ENCODE peak calls at places on chromosomes 12 and 14, in nine cellular contexts. One of them, this sample, is unnamed.

GRCh38 chr12:53320352-53321195 is 836 bp downstream of the AAAS start:
- DNase-seq in A549: no peak
- DNase-seq in H9: no peak
- DNase-seq in testis: no peak
- DNase-seq in gastrocnemius medialis: no peak
- DNase-seq in PC-3: no peak
- DNase-seq in Panc1: no peak
- DNase-seq in tibial nerve: no peak
- DNase-seq in HCT116: no peak
- DNase-seq in this sample: no peak

GRCh38 chr14:99412122-99413061 is 68.3 kb downstream of the SETD3 start:
- DNase-seq in HCT116: no peak
- DNase-seq in testis: no peak
- DNase-seq in PC-3: no peak
- DNase-seq in gastrocnemius medialis: no peak
- DNase-seq in A549: no peak
- DNase-seq in Panc1: no peak
- DNase-seq in tibial nerve: no peak
- DNase-seq in H9: peak; percentile 83
- DNase-seq in this sample: no peak

GRCh38 chr12:126191037-126191891 is 1126.0 kb downstream of the AACS start:
- DNase-seq in HCT116: no peak
- DNase-seq in gastrocnemius medialis: no peak
- DNase-seq in H9: peak; percentile 79
- DNase-seq in Panc1: no peak
- DNase-seq in A549: no peak
- DNase-seq in tibial nerve: no peak
- DNase-seq in PC-3: no peak
- DNase-seq in testis: no peak
- DNase-seq in this sample: no peak

GRCh38 chr12:51694146-51694545 is 103.1 kb downstream of the SCN8A start:
- DNase-seq in A549: no peak
- DNase-seq in Panc1: no peak
- DNase-seq in H9: no peak
- DNase-seq in tibial nerve: no peak
- DNase-seq in PC-3: no peak
- DNase-seq in HCT116: no peak
- DNase-seq in gastrocnemius medialis: no peak
- DNase-seq in testis: no peak
- DNase-seq in this sample: peak; percentile 16

GRCh38 chr14:38254565-38255407 is 1.1 kb downstream of the CLEC14A start:
- DNase-seq in HCT116: no peak
- DNase-seq in A549: no peak
- DNase-seq in tibial nerve: no peak
- DNase-seq in testis: no peak
- DNase-seq in gastrocnemius medialis: no peak
- DNase-seq in PC-3: no peak
- DNase-seq in H9: no peak
- DNase-seq in Panc1: no peak
- DNase-seq in this sample: no peak

GRCh38 chr12:117430246-117430645 is 68.8 kb upstream of the NOS1 start:
- DNase-seq in HCT116: no peak
- DNase-seq in tibial nerve: no peak
- DNase-seq in H9: no peak
- DNase-seq in testis: no peak
- DNase-seq in PC-3: no peak
- DNase-seq in gastrocnemius medialis: no peak
- DNase-seq in A549: no peak
- DNase-seq in Panc1: no peak
- DNase-seq in this sample: no peak

GRCh38 chr14:101466456-101467180 is 94.7 kb upstream of the DIO3 start:
- DNase-seq in testis: no peak
- DNase-seq in HCT116: no peak
- DNase-seq in H9: peak; percentile 10
- DNase-seq in A549: no peak
- DNase-seq in PC-3: no peak
- DNase-seq in Panc1: no peak
- DNase-seq in tibial nerve: no peak
- DNase-seq in gastrocnemius medialis: no peak
- DNase-seq in this sample: no peak

GRCh38 chr12:23729354-23729753 is 220.1 kb downstream of the SOX5 start:
- DNase-seq in tibial nerve: no peak
- DNase-seq in A549: no peak
- DNase-seq in H9: no peak
- DNase-seq in gastrocnemius medialis: no peak
- DNase-seq in testis: no peak
- DNase-seq in PC-3: no peak
- DNase-seq in Panc1: no peak
- DNase-seq in HCT116: no peak
- DNase-seq in this sample: no peak

GRCh38 chr14:88986146-88986841 is 161.8 kb downstream of the TTC8 start:
- DNase-seq in PC-3: peak; percentile 74
- DNase-seq in tibial nerve: no peak
- DNase-seq in A549: no peak
- DNase-seq in H9: no peak
- DNase-seq in gastrocnemius medialis: no peak
- DNase-seq in Panc1: no peak
- DNase-seq in HCT116: peak; percentile 31
- DNase-seq in testis: no peak
- DNase-seq in this sample: no peak

GRCh38 chr12:109741286-109741969 is 27.8 kb downstream of the FAM222A start:
- DNase-seq in A549: no peak
- DNase-seq in Panc1: no peak
- DNase-seq in H9: peak; percentile 23
- DNase-seq in PC-3: no peak
- DNase-seq in gastrocnemius medialis: peak; percentile 4
- DNase-seq in HCT116: no peak
- DNase-seq in testis: no peak
- DNase-seq in tibial nerve: peak; percentile 3
- DNase-seq in this sample: no peak

GRCh38 chr14:35144029-35144428 is 21.7 kb downstream of the PRORP start:
- DNase-seq in tibial nerve: no peak
- DNase-seq in PC-3: no peak
- DNase-seq in testis: no peak
- DNase-seq in A549: no peak
- DNase-seq in HCT116: no peak
- DNase-seq in gastrocnemius medialis: no peak
- DNase-seq in H9: no peak
- DNase-seq in Panc1: no peak
- DNase-seq in this sample: no peak

GRCh38 chr14:67580336-67581230 is 19.5 kb downstream of the PIGH start:
- DNase-seq in Panc1: no peak
- DNase-seq in testis: no peak
- DNase-seq in H9: no peak
- DNase-seq in gastrocnemius medialis: no peak
- DNase-seq in A549: no peak
- DNase-seq in tibial nerve: no peak
- DNase-seq in PC-3: no peak
- DNase-seq in HCT116: no peak
- DNase-seq in this sample: peak; percentile 83

GRCh38 chr12:95151821-95152220 is 65.4 kb downstream of the FGD6 start:
- DNase-seq in PC-3: no peak
- DNase-seq in testis: no peak
- DNase-seq in A549: no peak
- DNase-seq in Panc1: no peak
- DNase-seq in H9: no peak
- DNase-seq in tibial nerve: no peak
- DNase-seq in gastrocnemius medialis: no peak
- DNase-seq in HCT116: no peak
- DNase-seq in this sample: no peak

GRCh38 chr12:102376251-102376747 is 104.1 kb downstream of the IGF1 start:
- DNase-seq in PC-3: no peak
- DNase-seq in Panc1: no peak
- DNase-seq in HCT116: no peak
- DNase-seq in testis: no peak
- DNase-seq in A549: no peak
- DNase-seq in H9: no peak
- DNase-seq in gastrocnemius medialis: peak; percentile 83
- DNase-seq in tibial nerve: no peak
- DNase-seq in this sample: no peak

GRCh38 chr12:63416788-63417187 is 251.5 kb downstream of the DPY19L2 start:
- DNase-seq in H9: no peak
- DNase-seq in A549: no peak
- DNase-seq in PC-3: no peak
- DNase-seq in tibial nerve: no peak
- DNase-seq in gastrocnemius medialis: no peak
- DNase-seq in Panc1: no peak
- DNase-seq in testis: no peak
- DNase-seq in HCT116: no peak
- DNase-seq in this sample: no peak

GRCh38 chr14:20750194-20750593 is 4.5 kb downstream of the EDDM3A start:
- DNase-seq in testis: no peak
- DNase-seq in Panc1: no peak
- DNase-seq in PC-3: no peak
- DNase-seq in A549: no peak
- DNase-seq in H9: no peak
- DNase-seq in tibial nerve: no peak
- DNase-seq in gastrocnemius medialis: no peak
- DNase-seq in HCT116: no peak
- DNase-seq in this sample: peak; percentile 29

GRCh38 chr12:131728720-131729119 is 17.8 kb downstream of the SFSWAP start:
- DNase-seq in H9: no peak
- DNase-seq in PC-3: no peak
- DNase-seq in A549: no peak
- DNase-seq in Panc1: no peak
- DNase-seq in testis: no peak
- DNase-seq in gastrocnemius medialis: no peak
- DNase-seq in tibial nerve: no peak
- DNase-seq in HCT116: no peak
- DNase-seq in this sample: no peak
- H3K9me3 ChIP-seq in H9: no peaks in the 10 kb centered on the region
- H3K9me3 ChIP-seq in PC-3: no peaks in the 10 kb centered on the region
- H3K9me3 ChIP-seq in A549: no peaks in the 10 kb centered on the region
- H3K9me3 ChIP-seq in Panc1: no peaks in the 10 kb centered on the region
- H3K9me3 ChIP-seq in testis: no peaks in the 10 kb centered on the region
- H3K9me3 ChIP-seq in gastrocnemius medialis: no peaks in the 10 kb centered on the region
- H3K9me3 ChIP-seq in tibial nerve: no peaks in the 10 kb centered on the region
- H3K9me3 ChIP-seq in HCT116: no peaks in the 10 kb centered on the region
- H3K9me3 ChIP-seq in this sample: no peaks in the 10 kb centered on the region

GRCh38 chr12:34402899-34403705 is 380.8 kb downstream of the ALG10 start:
- DNase-seq in H9: peak; percentile 6
- DNase-seq in HCT116: no peak
- DNase-seq in PC-3: no peak
- DNase-seq in gastrocnemius medialis: peak; percentile 4
- DNase-seq in Panc1: no peak
- DNase-seq in A549: no peak
- DNase-seq in tibial nerve: peak; percentile 5
- DNase-seq in testis: peak; percentile 8
- DNase-seq in this sample: no peak

GRCh38 chr12:34400986-34401658 is 378.8 kb downstream of the ALG10 start:
- DNase-seq in gastrocnemius medialis: peak; percentile 2
- DNase-seq in A549: no peak
- DNase-seq in Panc1: no peak
- DNase-seq in H9: peak; percentile 20
- DNase-seq in PC-3: no peak
- DNase-seq in tibial nerve: peak; percentile 9
- DNase-seq in HCT116: no peak
- DNase-seq in testis: peak; percentile 6
- DNase-seq in this sample: no peak

GRCh38 chr12:34403706-34404376 is 381.5 kb downstream of the ALG10 start:
- DNase-seq in PC-3: no peak
- DNase-seq in A549: no peak
- DNase-seq in testis: peak; percentile 2
- DNase-seq in gastrocnemius medialis: peak; percentile 5
- DNase-seq in H9: peak; percentile 14
- DNase-seq in HCT116: no peak
- DNase-seq in tibial nerve: peak; percentile 3
- DNase-seq in Panc1: no peak
- DNase-seq in this sample: no peak

GRCh38 chr12:34401659-34402227 is 379.4 kb downstream of the ALG10 start:
- DNase-seq in A549: no peak
- DNase-seq in Panc1: no peak
- DNase-seq in testis: peak; percentile 2
- DNase-seq in tibial nerve: peak; percentile 4
- DNase-seq in gastrocnemius medialis: peak; percentile 3
- DNase-seq in HCT116: no peak
- DNase-seq in PC-3: no peak
- DNase-seq in H9: no peak
- DNase-seq in this sample: no peak

GRCh38 chr12:34402228-34402898 is 380.1 kb downstream of the ALG10 start:
- DNase-seq in PC-3: no peak
- DNase-seq in Panc1: no peak
- DNase-seq in tibial nerve: peak; percentile 2
- DNase-seq in gastrocnemius medialis: peak; percentile 0
- DNase-seq in H9: peak; percentile 15
- DNase-seq in HCT116: no peak
- DNase-seq in testis: peak; percentile 12
- DNase-seq in A549: no peak
- DNase-seq in this sample: no peak
- H3K9me3 ChIP-seq in PC-3: no peaks in the 10 kb centered on the region
- H3K9me3 ChIP-seq in Panc1: no peaks in the 10 kb centered on the region
- H3K9me3 ChIP-seq in tibial nerve: peaks cover 100% of the 10 kb centered on the region
- H3K9me3 ChIP-seq in gastrocnemius medialis: no peaks in the 10 kb centered on the region
- H3K9me3 ChIP-seq in H9: peaks cover 99% of the 10 kb centered on the region
- H3K9me3 ChIP-seq in HCT116: peaks cover 4% of the 10 kb centered on the region
- H3K9me3 ChIP-seq in testis: no peaks in the 10 kb centered on the region
- H3K9me3 ChIP-seq in A549: peaks cover 5% of the 10 kb centered on the region
- H3K9me3 ChIP-seq in this sample: peaks cover 12% of the 10 kb centered on the region

GRCh38 chr14:106393742-106394141 is 867.4 kb downstream of the TMEM121 start:
- DNase-seq in A549: no peak
- DNase-seq in tibial nerve: no peak
- DNase-seq in HCT116: no peak
- DNase-seq in gastrocnemius medialis: no peak
- DNase-seq in testis: no peak
- DNase-seq in PC-3: no peak
- DNase-seq in H9: no peak
- DNase-seq in Panc1: no peak
- DNase-seq in this sample: no peak

GRCh38 chr14:106395460-106396050 is 869.2 kb downstream of the TMEM121 start:
- DNase-seq in tibial nerve: no peak
- DNase-seq in Panc1: no peak
- DNase-seq in gastrocnemius medialis: no peak
- DNase-seq in A549: no peak
- DNase-seq in H9: no peak
- DNase-seq in testis: no peak
- DNase-seq in PC-3: no peak
- DNase-seq in HCT116: no peak
- DNase-seq in this sample: peak; percentile 21

GRCh38 chr14:106390401-106390800 is 864.0 kb downstream of the TMEM121 start:
- DNase-seq in testis: no peak
- DNase-seq in Panc1: no peak
- DNase-seq in PC-3: no peak
- DNase-seq in tibial nerve: no peak
- DNase-seq in A549: no peak
- DNase-seq in gastrocnemius medialis: no peak
- DNase-seq in HCT116: no peak
- DNase-seq in H9: no peak
- DNase-seq in this sample: no peak

GRCh38 chr14:106390947-106391346 is 864.6 kb downstream of the TMEM121 start:
- DNase-seq in H9: no peak
- DNase-seq in tibial nerve: no peak
- DNase-seq in Panc1: no peak
- DNase-seq in HCT116: no peak
- DNase-seq in PC-3: no peak
- DNase-seq in testis: no peak
- DNase-seq in A549: no peak
- DNase-seq in gastrocnemius medialis: no peak
- DNase-seq in this sample: no peak
- H3K9me3 ChIP-seq in H9: peaks cover 75% of the 10 kb centered on the region
- H3K9me3 ChIP-seq in tibial nerve: no peaks in the 10 kb centered on the region
- H3K9me3 ChIP-seq in Panc1: no peaks in the 10 kb centered on the region
- H3K9me3 ChIP-seq in HCT116: peaks cover 19% of the 10 kb centered on the region
- H3K9me3 ChIP-seq in PC-3: peaks cover 7% of the 10 kb centered on the region
- H3K9me3 ChIP-seq in testis: no peaks in the 10 kb centered on the region
- H3K9me3 ChIP-seq in A549: no peaks in the 10 kb centered on the region
- H3K9me3 ChIP-seq in gastrocnemius medialis: no peaks in the 10 kb centered on the region
- H3K9me3 ChIP-seq in this sample: no peaks in the 10 kb centered on the region

GRCh38 chr14:105925615-105926414 is 399.4 kb downstream of the TMEM121 start:
- DNase-seq in PC-3: no peak
- DNase-seq in HCT116: no peak
- DNase-seq in H9: no peak
- DNase-seq in testis: no peak
- DNase-seq in Panc1: no peak
- DNase-seq in A549: no peak
- DNase-seq in gastrocnemius medialis: no peak
- DNase-seq in tibial nerve: no peak
- DNase-seq in this sample: no peak
- H3K9me3 ChIP-seq in PC-3: no peaks in the 10 kb centered on the region
- H3K9me3 ChIP-seq in HCT116: no peaks in the 10 kb centered on the region
- H3K9me3 ChIP-seq in H9: peaks cover 99% of the 10 kb centered on the region
- H3K9me3 ChIP-seq in testis: no peaks in the 10 kb centered on the region
- H3K9me3 ChIP-seq in Panc1: no peaks in the 10 kb centered on the region
- H3K9me3 ChIP-seq in A549: no peaks in the 10 kb centered on the region
- H3K9me3 ChIP-seq in gastrocnemius medialis: no peaks in the 10 kb centered on the region
- H3K9me3 ChIP-seq in tibial nerve: peaks cover 48% of the 10 kb centered on the region
- H3K9me3 ChIP-seq in this sample: no peaks in the 10 kb centered on the region